ENCODE peak calls at places on chromosomes 5 and 9, in seven cellular contexts. I, S, R, Z, H, V and O are unnamed samples.

GRCh38 chr5:176995122-176995490 is 11.5 kb downstream of the UIMC1 start:
- DNase-seq in I (no peak), S (no peak), R (no peak), Z (no peak), H (no peak), V (no peak), O (no peak)

GRCh38 chr5:107968465-107968864 is 297.7 kb upstream of the EFNA5 start:
- DNase-seq in I (no peak), S (no peak), R (no peak), Z (no peak), H (peak; percentile 52), V (no peak), O (no peak)

GRCh38 chr9:127927457-127928231 is 2.9 kb downstream of the PIP5KL1 start:
- DNase-seq in I (no peak), S (peak; percentile 79), R (no peak), Z (peak; percentile 97), H (no peak), V (no peak), O (no peak)

GRCh38 chr9:136297016-136297691 is 6.7 kb downstream of the CCDC187 start:
- DNase-seq in I (no peak), S (no peak), R (no peak), Z (no peak), H (no peak), V (no peak), O (no peak)

GRCh38 chr5:161889971-161890370 is 42.1 kb downstream of the GABRA1 start:
- DNase-seq in I (no peak), S (no peak), R (no peak), Z (no peak), H (no peak), V (no peak), O (no peak)

GRCh38 chr5:155082401-155082800 is 68.8 kb downstream of the KIF4B start:
- DNase-seq in I (peak; percentile 17), S (no peak), R (no peak), Z (no peak), H (peak; percentile 42), V (no peak), O (no peak)

GRCh38 chr9:70694758-70695157 is 280.3 kb upstream of the KLF9 start:
- DNase-seq in I (no peak), S (no peak), R (no peak), Z (no peak), H (no peak), V (no peak), O (no peak)

GRCh38 chr9:89956907-89957306 is 352.1 kb downstream of the GADD45G start:
- DNase-seq in I (no peak), S (no peak), R (no peak), Z (no peak), H (no peak), V (no peak), O (no peak)

GRCh38 chr9:77927265-77927664 is 104.3 kb downstream of the GNAQ start:
- DNase-seq in I (peak; percentile 68), S (no peak), R (no peak), Z (no peak), H (peak; percentile 68), V (no peak), O (no peak)

GRCh38 chr5:119383008-119383407 is 27.2 kb downstream of the TNFAIP8 start:
- DNase-seq in I (no peak), S (no peak), R (no peak), Z (no peak), H (no peak), V (no peak), O (no peak)